ENCODE peak calls at places on chromosomes 2 and 18, in eight cellular contexts. A is ACHN; Q is heart left ventricle; T is CD8-positive, alpha-beta memory T cell; K is EH; F is SW 1271; L is Kasumi-1; W is T-helper 2 cell. O is an unnamed sample.

GRCh38 chr2:156405586-156405985 is 30.6 kb upstream of the GPD2 start:
- DNase-seq in A (no peak), Q (peak; percentile 38), T (no peak), K (peak; percentile 21), F (no peak), L (peak; percentile 43), W (no peak), O (no peak)

GRCh38 chr2:108587621-108588020 is 53.4 kb downstream of the LIMS1 start:
- DNase-seq in A (peak; percentile 79), Q (peak; percentile 76), T (no peak), K (peak; percentile 72), F (peak; percentile 40), L (no peak), W (no peak), O (no peak)

GRCh38 chr2:37809931-37810570 is 115.0 kb upstream of the RMDN2 start:
- DNase-seq in A (no peak), Q (no peak), T (no peak), K (peak; percentile 66), F (no peak), L (no peak), W (no peak), O (no peak)

GRCh38 chr2:37671816-37672103 is 318 bp upstream of the CDC42EP3 start:
- DNase-seq in A (no peak), Q (no peak), T (no peak), K (no peak), F (peak; percentile 78), L (peak; percentile 19), W (no peak), O (no peak)

GRCh38 chr18:22563098-22563707 is 145.5 kb upstream of the CTAGE1 start:
- DNase-seq in A (peak; percentile 82), Q (no peak), T (peak; percentile 45), K (peak; percentile 89), F (peak; percentile 90), L (peak; percentile 90), W (peak; percentile 31), O (peak; percentile 23)

GRCh38 chr2:46412010-46412409 is 67.4 kb upstream of the TMEM247 start:
- DNase-seq in A (no peak), Q (no peak), T (no peak), K (no peak), F (no peak), L (no peak), W (no peak), O (no peak)

GRCh38 chr2:98768765-98769476 is 38.0 kb upstream of the MGAT4A start:
- DNase-seq in A (no peak), Q (no peak), T (no peak), K (peak; percentile 48), F (no peak), L (no peak), W (peak; percentile 40), O (no peak)

GRCh38 chr2:11962707-11963358 is 216.4 kb downstream of the LPIN1 start:
- DNase-seq in A (no peak), Q (peak; percentile 34), T (no peak), K (peak; percentile 43), F (no peak), L (no peak), W (no peak), O (no peak)

GRCh38 chr2:161946489-161947107 is 127.4 kb downstream of the DPP4 start:
- DNase-seq in A (peak; percentile 54), Q (no peak), T (no peak), K (peak; percentile 30), F (peak; percentile 26), L (peak; percentile 79), W (peak; percentile 50), O (no peak)

GRCh38 chr2:65277791-65278449 is 50.3 kb downstream of the ACTR2 start:
- DNase-seq in A (peak; percentile 35), Q (peak; percentile 58), T (no peak), K (peak; percentile 47), F (no peak), L (no peak), W (no peak), O (no peak)

GRCh38 chr2:109470121-109470921 is 143.4 kb downstream of the SEPTIN10 start:
- DNase-seq in A (no peak), Q (peak; percentile 64), T (no peak), K (peak; percentile 97), F (peak; percentile 47), L (peak; percentile 97), W (no peak), O (no peak)

GRCh38 chr2:50782543-50782942 is 249.4 kb downstream of the NRXN1 start:
- DNase-seq in A (no peak), Q (no peak), T (no peak), K (no peak), F (no peak), L (no peak), W (no peak), O (no peak)

GRCh38 chr18:42758851-42759250 is 356.6 kb downstream of the RIT2 start:
- DNase-seq in A (no peak), Q (no peak), T (no peak), K (no peak), F (no peak), L (no peak), W (no peak), O (no peak)

GRCh38 chr18:28692337-28692736 is 515.4 kb upstream of the CDH2 start:
- DNase-seq in A (no peak), Q (no peak), T (no peak), K (no peak), F (no peak), L (no peak), W (no peak), O (no peak)

GRCh38 chr2:134454426-134454825 is 200.6 kb downstream of the MGAT5 start:
- DNase-seq in A (no peak), Q (no peak), T (no peak), K (no peak), F (no peak), L (no peak), W (no peak), O (no peak)

GRCh38 chr18:9081940-9082339 is 20.6 kb upstream of the NDUFV2 start:
- DNase-seq in A (no peak), Q (no peak), T (no peak), K (no peak), F (no peak), L (no peak), W (peak; percentile 91), O (no peak)

GRCh38 chr2:237673130-237673921 is 45.9 kb downstream of the LRRFIP1 start:
- DNase-seq in A (peak; percentile 50), Q (peak; percentile 75), T (peak; percentile 96), K (peak; percentile 53), F (peak; percentile 83), L (peak; percentile 74), W (peak; percentile 91), O (peak; percentile 89)